ENCODE peak calls at places on chromosomes 1 and 21, in six cellular contexts. I, H, A, P, X and S are unnamed samples. For H3K9me3 and H3K36me3, the result is how much of the 10 kb centered on the place peaks cover.

GRCh38 chr1:162605225-162605927 is 26.9 kb upstream of the DDR2 start:
- DNase-seq in I (no peak), A (no peak), X (peak), H (no peak), P (no peak), S (no peak)

GRCh38 chr1:178189814-178190213 is 95.9 kb downstream of the RASAL2 start:
- DNase-seq in I (no peak), P (peak), H (peak), X (no peak), A (no peak), S (no peak)

GRCh38 chr1:10730985-10731384 is 65.5 kb downstream of the CASZ1 start:
- DNase-seq in X (peak), H (no peak), A (no peak), P (no peak), I (no peak), S (no peak)

GRCh38 chr1:185926562-185926961 is 192.4 kb downstream of the HMCN1 start:
- DNase-seq in H (no peak), P (no peak), A (no peak), X (no peak), I (no peak), S (no peak)

GRCh38 chr1:13863701-13864100 is 163.7 kb downstream of the PRDM2 start:
- DNase-seq in A (no peak), X (no peak), P (no peak), I (no peak), H (no peak), S (no peak)

GRCh38 chr1:2554621-2555387 is 1.4 kb upstream of the TNFRSF14 start:
- DNase-seq in A (peak), H (peak), I (no peak), P (peak), X (no peak), S (peak)

GRCh38 chr1:101971309-101971708 is 25.4 kb downstream of the OLFM3 start:
- DNase-seq in I (no peak), P (no peak), A (no peak), X (no peak), H (no peak), S (no peak)

GRCh38 chr1:77539510-77540142 is 142.8 kb downstream of the ZZZ3 start:
- DNase-seq in A (no peak), X (peak), H (no peak), I (no peak), P (peak), S (no peak)

GRCh38 chr1:59556802-59557548 is 257.8 kb upstream of the HOOK1 start:
- DNase-seq in P (no peak), H (no peak), A (no peak), I (no peak), X (no peak), S (no peak)

GRCh38 chr1:55155522-55155921 is 59.6 kb downstream of the USP24 start:
- DNase-seq in A (no peak), I (no peak), H (peak), P (peak), X (no peak), S (no peak)

GRCh38 chr1:99598738-99599411 is 47.0 kb upstream of the PALMD start:
- DNase-seq in P (no peak), I (no peak), X (no peak), A (no peak), H (no peak), S (no peak)

GRCh38 chr21:23812485-23812884 is 1794.8 kb downstream of the MRPL39 start:
- DNase-seq in X (no peak), H (no peak), P (no peak), A (no peak), I (no peak), S (no peak)

GRCh38 chr1:204520834-204521709 is 4.9 kb downstream of the MDM4 start:
- DNase-seq in P (no peak), X (no peak), I (peak), H (no peak), A (peak), S (peak)

GRCh38 chr1:233719626-233720334 is 105.9 kb downstream of the KCNK1 start:
- DNase-seq in H (no peak), A (no peak), P (no peak), I (no peak), X (no peak), S (no peak)

GRCh38 chr1:59142663-59143487 is 154.0 kb upstream of the FGGY start:
- DNase-seq in I (no peak), A (no peak), P (no peak), X (peak), H (no peak), S (no peak)

GRCh38 chr21:36606292-36606982 is 92.5 kb upstream of the SIM2 start:
- DNase-seq in X (no peak), H (no peak), P (no peak), I (no peak), A (no peak), S (no peak)

GRCh38 chr1:181308098-181308497 is 175.2 kb upstream of the CACNA1E start:
- DNase-seq in A (no peak), X (no peak), I (no peak), H (no peak), P (no peak), S (no peak)

DNA sequence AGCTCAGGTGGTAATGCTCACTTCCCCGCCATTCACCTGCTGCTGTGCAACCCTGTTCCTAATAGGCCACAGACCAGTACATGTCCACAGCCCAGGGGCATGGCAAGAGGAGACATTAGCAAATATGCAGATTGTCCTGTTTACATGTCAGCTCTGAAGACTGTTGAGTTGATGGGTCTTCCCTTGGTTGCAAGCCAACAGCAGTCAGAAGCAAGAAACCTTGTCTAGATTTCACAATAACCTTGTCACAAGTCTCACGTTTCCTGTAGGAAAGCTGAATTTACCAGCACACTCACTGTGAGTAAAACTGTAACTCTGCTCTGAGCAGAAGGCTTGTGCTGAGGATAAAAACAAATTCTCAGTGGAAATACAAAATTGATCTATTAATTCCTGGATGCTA is 195.1 kb downstream of the HLX start:
- DNase-seq in H (no peak), X (no peak), P (no peak), A (no peak), I (no peak), S (no peak)
- H3K27ac ChIP-seq in H (no peak), X (no peak), P (no peak), A (no peak), I (no peak), S (no peak)

DNA sequence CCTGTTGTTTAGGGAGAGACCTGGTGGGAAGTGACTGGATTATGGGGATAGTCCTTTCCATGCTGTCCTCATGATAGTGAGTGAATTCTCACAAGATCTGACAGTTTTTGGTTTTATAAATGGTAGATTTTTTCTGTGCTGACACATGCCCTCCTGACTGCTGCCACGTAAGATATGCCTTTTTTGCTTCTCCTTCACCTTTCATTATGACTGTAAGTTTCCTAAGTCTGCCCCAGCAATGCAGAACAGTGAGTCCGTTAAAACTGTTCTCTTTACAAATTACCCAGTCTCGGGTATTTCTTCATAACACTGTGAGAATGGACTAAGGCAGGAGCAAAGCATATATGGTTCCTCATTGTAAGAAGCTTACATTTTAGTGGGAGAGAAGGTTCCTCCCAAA is 1727.2 kb downstream of the NCAM2 start:
- DNase-seq in X (no peak), P (no peak), A (no peak), H (no peak), I (no peak), S (no peak)
- H3K9me3 ChIP-seq in X (under half), P (under half), A (under half), H (under half), I (under half), S (under half)

DNA sequence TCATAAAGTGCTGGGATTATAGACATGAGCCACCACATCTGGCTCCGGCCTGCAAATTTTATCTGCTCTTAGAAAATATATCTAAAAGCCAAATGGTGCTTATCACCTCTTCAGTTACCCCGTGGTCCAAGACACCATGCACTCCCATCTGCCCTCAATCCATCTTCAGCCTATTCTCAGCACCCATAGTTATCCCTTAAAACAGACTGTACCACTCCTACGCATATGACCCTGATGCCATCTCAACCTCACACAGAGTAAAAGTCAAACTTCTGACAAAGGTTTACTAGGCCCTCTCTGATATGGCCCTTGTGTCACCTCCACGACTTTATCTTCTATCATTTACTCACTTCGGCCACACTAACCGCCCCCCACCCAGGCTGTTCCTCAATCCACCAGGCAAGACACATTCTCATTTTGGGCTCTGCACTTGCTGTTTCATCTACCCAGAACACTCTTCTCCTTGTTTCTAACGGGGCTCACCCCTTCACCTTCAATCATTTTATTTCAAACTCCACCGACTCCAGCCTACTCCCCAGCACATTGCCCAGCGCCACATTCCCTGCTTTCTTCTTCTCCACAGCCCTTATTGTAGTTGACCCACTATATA is 33.0 kb downstream of the USP48 start:
- DNase-seq in I (no peak), X (no peak), P (no peak), A (no peak), H (no peak), S (no peak)
- H3K36me3 ChIP-seq in I (under half), X (under half), P (half or more), A (half or more), H (half or more), S (under half)

GRCh38 chr1:214447557-214447871 is 103.9 kb downstream of the PTPN14 start:
- DNase-seq in H (no peak), A (no peak), P (no peak), I (no peak), X (no peak), S (no peak)
- H3K27ac ChIP-seq in H (no peak), A (no peak), P (no peak), I (no peak), X (peak), S (no peak)

DNA sequence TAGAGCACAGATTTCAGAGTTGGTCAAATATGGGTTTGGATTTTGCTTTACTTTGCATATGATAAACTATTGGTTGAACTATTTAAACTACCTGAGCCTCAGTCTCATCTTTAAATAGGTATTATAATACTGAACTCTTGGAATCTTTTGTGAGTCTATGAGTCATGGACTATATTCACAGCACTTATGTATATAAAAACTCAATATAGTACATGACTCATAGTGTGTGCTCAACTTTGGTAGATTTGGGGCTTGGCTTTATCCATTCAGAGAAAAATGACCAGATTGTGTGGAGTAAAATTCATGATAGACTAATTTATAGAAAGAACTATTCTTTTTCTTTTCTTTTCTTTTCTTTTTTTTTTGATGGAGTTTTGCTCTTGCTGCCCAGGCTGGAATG is 28.7 kb downstream of the FCRL3 start:
- DNase-seq in H (no peak), I (no peak), X (no peak), A (no peak), P (no peak), S (no peak)
- H3K9me3 ChIP-seq in H (under half), I (under half), X (under half), A (under half), P (under half), S (under half)

DNA sequence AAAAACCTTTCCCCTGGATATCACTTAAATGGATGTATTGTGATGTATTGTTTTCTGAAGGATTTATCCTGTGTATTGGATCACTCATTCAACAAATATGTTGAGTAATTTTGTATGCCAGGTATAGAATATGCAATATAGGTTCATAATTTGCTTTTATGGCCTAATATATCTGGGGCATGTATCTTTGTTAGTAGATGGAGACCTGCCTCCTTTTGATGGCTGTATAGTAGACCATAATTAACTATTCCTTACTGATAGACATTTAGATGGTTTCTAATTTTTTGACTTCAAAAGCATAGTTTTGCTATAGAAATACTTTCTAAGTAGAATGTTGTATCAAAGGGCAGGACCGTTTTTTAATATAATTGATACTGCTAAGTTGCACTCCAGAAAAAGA is 8.6 kb downstream of the RBBP4 start:
- DNase-seq in P (no peak), X (no peak), H (no peak), I (no peak), A (no peak), S (no peak)
- H3K36me3 ChIP-seq in P (half or more), X (under half), H (half or more), I (half or more), A (under half), S (under half)

GRCh38 chr1:153742411-153743142 is 14.7 kb downstream of the INTS3 start:
- DNase-seq in P (no peak), H (no peak), I (no peak), X (no peak), A (no peak), S (no peak)
- H3K27ac ChIP-seq in P (no peak), H (no peak), I (no peak), X (no peak), A (no peak), S (no peak)

GRCh38 chr21:33751533-33751932 is 109.2 kb downstream of the ITSN1 start:
- DNase-seq in X (no peak), I (no peak), H (no peak), A (no peak), P (no peak), S (no peak)
- H3K9me3 ChIP-seq in X (under half), I (under half), H (under half), A (under half), P (under half), S (under half)

GRCh38 chr1:200795151-200795550 is 56.5 kb downstream of the CAMSAP2 start:
- DNase-seq in I (no peak), P (no peak), X (no peak), A (no peak), H (no peak), S (no peak)
- H3K36me3 ChIP-seq in I (under half), P (under half), X (under half), A (under half), H (under half), S (under half)